ENCODE peak calls at places on chromosomes 11 and 22, in eight cellular contexts. B, X, M, V, K, A, C and N are unnamed samples.
A peak's percentile ranks its signal among the peaks of the same experiment; 100 is the strongest.

GRCh38 chr11:94557992-94558391 is 9.2 kb upstream of the PIWIL4 start:
- DNase-seq in B (no peak), X (no peak), M (no peak), V (no peak), K (no peak), A (no peak), C (no peak), N (no peak)

GRCh38 chr22:29454186-29454745 is 15.9 kb downstream of the RFPL1 start:
- DNase-seq in B (no peak), X (no peak), M (no peak), V (no peak), K (peak; percentile 53), A (no peak), C (no peak), N (no peak)

GRCh38 chr11:44046202-44046601 is 1.6 kb upstream of the ACCSL start:
- DNase-seq in B (no peak), X (no peak), M (no peak), V (no peak), K (no peak), A (no peak), C (no peak), N (no peak)

GRCh38 chr11:34427171-34427805 is 11.4 kb upstream of the CAT start:
- DNase-seq in B (no peak), X (no peak), M (peak; percentile 80), V (no peak), K (no peak), A (no peak), C (no peak), N (peak; percentile 54)

GRCh38 chr22:43211941-43212433 is 25.1 kb upstream of the TTLL12 start:
- DNase-seq in B (no peak), X (no peak), M (no peak), V (no peak), K (no peak), A (no peak), C (no peak), N (no peak)

GRCh38 chr11:17541330-17541885 is 2.8 kb downstream of the USH1C start:
- DNase-seq in B (no peak), X (peak; percentile 46), M (no peak), V (no peak), K (no peak), A (no peak), C (no peak), N (no peak)

GRCh38 chr11:125253795-125254525 is 89.4 kb downstream of the PKNOX2 start:
- DNase-seq in B (no peak), X (no peak), M (no peak), V (no peak), K (peak; percentile 58), A (no peak), C (no peak), N (no peak)

GRCh38 chr11:106950067-106950491 is 68.2 kb downstream of the GUCY1A2 start:
- DNase-seq in B (no peak), X (no peak), M (no peak), V (no peak), K (no peak), A (no peak), C (no peak), N (no peak)

GRCh38 chr22:47691152-47691895 is 928.9 kb downstream of the TBC1D22A start:
- DNase-seq in B (no peak), X (no peak), M (no peak), V (no peak), K (no peak), A (no peak), C (no peak), N (no peak)

GRCh38 chr22:19820880-19821522 is 33.7 kb downstream of the GNB1L start:
- DNase-seq in B (no peak), X (no peak), M (no peak), V (no peak), K (no peak), A (no peak), C (no peak), N (peak; percentile 33)

GRCh38 chr11:45922425-45923082 is at the start of gene LARGE2:
- DNase-seq in B (no peak), X (peak; percentile 65), M (no peak), V (no peak), K (peak; percentile 69), A (no peak), C (no peak), N (peak; percentile 44)

GRCh38 chr22:36107436-36107835 is 53.1 kb downstream of the APOL3 start:
- DNase-seq in B (no peak), X (no peak), M (no peak), V (no peak), K (peak; percentile 18), A (no peak), C (no peak), N (no peak)

GRCh38 chr11:8070417-8071101 is 10.5 kb upstream of the TUB start:
- DNase-seq in B (peak; percentile 20), X (no peak), M (peak; percentile 74), V (no peak), K (no peak), A (no peak), C (peak; percentile 22), N (no peak)

GRCh38 chr11:117560786-117561530 is 233.3 kb downstream of the CEP164 start:
- DNase-seq in B (no peak), X (no peak), M (no peak), V (no peak), K (no peak), A (no peak), C (no peak), N (no peak)

GRCh38 chr11:28559497-28559896 is 451.3 kb downstream of the METTL15 start:
- DNase-seq in B (no peak), X (no peak), M (peak; percentile 33), V (no peak), K (no peak), A (no peak), C (no peak), N (no peak)

GRCh38 chr11:843818-844692 is 1.4 kb downstream of the TSPAN4 start:
- DNase-seq in B (peak; percentile 98), X (peak; percentile 79), M (peak; percentile 96), V (peak; percentile 89), K (peak; percentile 92), A (no peak), C (no peak), N (peak; percentile 97)

GRCh38 chr22:36546092-36546804 is 17.3 kb upstream of the EIF3D start:
- DNase-seq in B (peak; percentile 32), X (no peak), M (peak; percentile 63), V (no peak), K (no peak), A (no peak), C (peak; percentile 44), N (no peak)

GRCh38 chr11:113779496-113779895 is at the start of gene CLDN25:
- DNase-seq in B (no peak), X (no peak), M (no peak), V (no peak), K (no peak), A (no peak), C (no peak), N (no peak)
- TF ChIP-seq CTCF in B (no peak), X (no peak), M (no peak), V (no peak), K (no peak), A (no peak), C (no peak), N (no peak)

GRCh38 chr22:38950527-38951111 is 6.8 kb upstream of the APOBEC3A start:
- DNase-seq in B (no peak), X (peak; percentile 40), M (no peak), V (no peak), K (no peak), A (no peak), C (no peak), N (peak; percentile 33)
- TF ChIP-seq CTCF in B (no peak), X (no peak), M (no peak), V (no peak), K (no peak), A (no peak), C (no peak), N (no peak)

GRCh38 chr11:3195251-3196160 is 23.1 kb downstream of the MRGPRG start:
- DNase-seq in B (no peak), X (no peak), M (peak; percentile 40), V (no peak), K (no peak), A (no peak), C (no peak), N (no peak)
- TF ChIP-seq CTCF in B (peak; percentile 42), X (no peak), M (peak; percentile 57), V (peak; percentile 46), K (no peak), A (no peak), C (no peak), N (peak; percentile 39)

DNA sequence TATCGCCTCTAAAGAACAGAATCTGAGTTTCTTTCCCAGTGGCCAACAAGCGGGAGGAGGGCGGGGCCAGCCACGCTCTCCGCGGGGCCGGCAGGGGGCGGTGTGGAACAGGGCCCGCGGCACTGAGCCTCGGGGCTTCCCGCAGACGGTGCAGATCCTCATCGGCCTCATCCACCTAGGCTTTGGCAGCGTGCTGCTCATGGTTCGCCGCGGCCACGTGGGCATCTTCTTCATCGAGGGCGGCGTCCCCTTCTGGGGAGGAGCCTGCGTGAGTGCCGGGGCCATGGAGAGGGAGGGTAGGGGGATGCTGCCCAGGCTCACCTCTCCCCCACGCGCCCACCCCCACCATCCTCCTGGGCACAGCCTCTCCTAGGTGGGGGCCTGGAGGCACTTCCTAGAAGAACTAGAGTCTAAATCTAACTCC is 10.7 kb downstream of the MS4A15 start:
- DNase-seq in B (no peak), X (peak; percentile 47), M (no peak), V (no peak), K (no peak), A (no peak), C (no peak), N (no peak)
- TF ChIP-seq CTCF in B (no peak), X (no peak), M (peak; percentile 12), V (peak; percentile 8), K (no peak), A (peak; percentile 56), C (peak; percentile 36), N (peak; percentile 52)

GRCh38 chr11:76013526-76013925 is 192.8 kb downstream of the WNT11 start:
- DNase-seq in B (no peak), X (no peak), M (no peak), V (no peak), K (no peak), A (no peak), C (no peak), N (no peak)
- TF ChIP-seq CTCF in B (no peak), X (no peak), M (no peak), V (no peak), K (no peak), A (no peak), C (no peak), N (no peak)

GRCh38 chr22:30816413-30816812 is 121.7 kb downstream of the OSBP2 start:
- DNase-seq in B (no peak), X (no peak), M (no peak), V (no peak), K (no peak), A (no peak), C (no peak), N (no peak)
- TF ChIP-seq CTCF in B (no peak), X (no peak), M (no peak), V (no peak), K (no peak), A (peak; percentile 18), C (peak; percentile 5), N (no peak)

GRCh38 chr22:50274311-50274710 is 4.1 kb upstream of the MAPK11 start:
- DNase-seq in B (no peak), X (no peak), M (peak; percentile 74), V (no peak), K (peak; percentile 71), A (no peak), C (peak; percentile 71), N (no peak)
- TF ChIP-seq CTCF in B (peak; percentile 27), X (no peak), M (no peak), V (peak; percentile 32), K (no peak), A (peak; percentile 40), C (peak; percentile 40), N (peak; percentile 11)